ENCODE peak calls at places on chromosomes 5 and 9, in nine cellular contexts. S is pons; L is glomerular endothelial cell; I is H54; Q is psoas muscle; N is NCI-H1092 treated with DMSO at 0.1 percent for 48 hours; X is posterior cingulate gyrus; B is AG09309; P is activated effector memory CD4-positive, alpha-beta T cell treated with anti-CD3 and anti-CD28 coated beads, Interleukin-2, amount 50 U/mL, for 16 hours. J is an unnamed sample.

GRCh38 chr9:124684140-124684539 is 87.0 kb downstream of the NR6A1 start:
- DNase-seq in S (no peak), L (no peak), I (no peak), Q (no peak), N (no peak), X (no peak), B (no peak), P (no peak), J (no peak)

GRCh38 chr5:150311015-150311692 is 8.4 kb upstream of the ARSI start:
- DNase-seq in S (no peak), L (no peak), I (no peak), Q (no peak), N (no peak), X (no peak), B (no peak), P (no peak), J (no peak)

GRCh38 chr5:135249658-135250057 is 149.4 kb downstream of the MACROH2A1 start:
- DNase-seq in S (no peak), L (no peak), I (no peak), Q (no peak), N (no peak), X (no peak), B (no peak), P (no peak), J (no peak)

GRCh38 chr9:36762958-36763357 is 190.3 kb downstream of the MELK start:
- DNase-seq in S (no peak), L (no peak), I (no peak), Q (no peak), N (no peak), X (no peak), B (no peak), P (no peak), J (peak; percentile 74)

GRCh38 chr9:68507098-68507795 is 33.4 kb downstream of the TMEM252 start:
- DNase-seq in S (peak; percentile 29), L (no peak), I (peak; percentile 17), Q (no peak), N (peak; percentile 0), X (no peak), B (no peak), P (no peak), J (peak; percentile 33)

GRCh38 chr9:111897831-111898144 is 1.2 kb downstream of the UGCG start:
- DNase-seq in S (peak; percentile 40), L (no peak), I (no peak), Q (no peak), N (no peak), X (no peak), B (no peak), P (no peak), J (no peak)

GRCh38 chr5:39014544-39014943 is 59.7 kb downstream of the RICTOR start:
- DNase-seq in S (no peak), L (no peak), I (peak; percentile 4), Q (no peak), N (no peak), X (no peak), B (peak; percentile 17), P (no peak), J (no peak)

GRCh38 chr5:169098331-169099121 is 202.4 kb downstream of the SLIT3 start:
- DNase-seq in S (no peak), L (no peak), I (no peak), Q (no peak), N (no peak), X (no peak), B (no peak), P (no peak), J (no peak)

GRCh38 chr5:7518947-7519560 is 123.1 kb downstream of the ADCY2 start:
- DNase-seq in S (no peak), L (no peak), I (no peak), Q (peak; percentile 81), N (peak; percentile 80), X (no peak), B (no peak), P (no peak), J (peak; percentile 67)

GRCh38 chr5:95283761-95284511 is 958 bp downstream of the MCTP1 start:
- DNase-seq in S (no peak), L (no peak), I (no peak), Q (no peak), N (peak; percentile 33), X (peak; percentile 34), B (no peak), P (peak; percentile 63), J (peak; percentile 34)

GRCh38 chr5:80139573-80139972 is 104.4 kb downstream of the THBS4 start:
- DNase-seq in S (no peak), L (no peak), I (no peak), Q (no peak), N (no peak), X (no peak), B (no peak), P (no peak), J (no peak)

GRCh38 chr5:60649288-60649917 is 50.6 kb downstream of the DEPDC1B start:
- DNase-seq in S (peak; percentile 55), L (no peak), I (no peak), Q (no peak), N (no peak), X (no peak), B (peak; percentile 10), P (no peak), J (peak; percentile 7)

GRCh38 chr5:119271758-119272730 is 83.8 kb upstream of the TNFAIP8 start:
- DNase-seq in S (no peak), L (no peak), I (no peak), Q (no peak), N (no peak), X (no peak), B (no peak), P (no peak), J (no peak)

GRCh38 chr5:173572431-173573125 is 43.9 kb downstream of the BOD1 start:
- DNase-seq in S (no peak), L (no peak), I (no peak), Q (no peak), N (no peak), X (no peak), B (no peak), P (no peak), J (no peak)

J was measured in NCI-H2171 treated with DMSO at 0.1 percent for 48 hours.